ENCODE peak calls at places on chromosomes 3 and 15, in five cellular contexts. R, Q, Z, M and W are unnamed samples.

GRCh38 chr15:34726407-34727100 is 28.2 kb downstream of the GJD2 start:
- DNase-seq in R (no peak), Q (no peak), Z (no peak), M (no peak), W (no peak)

GRCh38 chr3:189512039-189512438 is 119.2 kb upstream of the TP63 start:
- DNase-seq in R (no peak), Q (no peak), Z (no peak), M (no peak), W (no peak)

GRCh38 chr3:72625616-72626337 is 222.5 kb downstream of the SHQ1 start:
- DNase-seq in R (no peak), Q (no peak), Z (no peak), M (no peak), W (peak; percentile 94)

GRCh38 chr15:48046813-48047483 is 73.8 kb upstream of the SLC24A5 start:
- DNase-seq in R (no peak), Q (no peak), Z (no peak), M (no peak), W (no peak)

GRCh38 chr15:74011610-74012009 is 17.1 kb downstream of the PML start:
- DNase-seq in R (no peak), Q (peak; percentile 88), Z (peak; percentile 34), M (no peak), W (no peak)

GRCh38 chr15:80191897-80192595 is 39.2 kb downstream of the FAH start:
- DNase-seq in R (no peak), Q (no peak), Z (no peak), M (no peak), W (no peak)

GRCh38 chr15:83299462-83299861 is 15.0 kb upstream of the BNC1 start:
- DNase-seq in R (no peak), Q (no peak), Z (no peak), M (no peak), W (no peak)

GRCh38 chr3:78868570-78868969 is 899.2 kb downstream of the ROBO1 start:
- DNase-seq in R (no peak), Q (no peak), Z (no peak), M (no peak), W (no peak)

GRCh38 chr15:31037731-31038477 is 46.5 kb upstream of the MTMR10 start:
- DNase-seq in R (no peak), Q (no peak), Z (no peak), M (no peak), W (no peak)

GRCh38 chr3:64166584-64167155 is 58.6 kb downstream of the PRICKLE2 start:
- DNase-seq in R (peak; percentile 21), Q (no peak), Z (no peak), M (peak; percentile 44), W (no peak)

GRCh38 chr15:101063891-101064794 is 145.0 kb downstream of the LRRK1 start:
- DNase-seq in R (no peak), Q (peak; percentile 46), Z (peak; percentile 43), M (peak; percentile 26), W (no peak)

GRCh38 chr3:157355276-157355675 is 81.4 kb upstream of the PTX3 start:
- DNase-seq in R (no peak), Q (no peak), Z (no peak), M (no peak), W (no peak)

GRCh38 chr15:50017522-50017921 is 101.5 kb downstream of the ATP8B4 start:
- DNase-seq in R (no peak), Q (no peak), Z (no peak), M (no peak), W (no peak)

GRCh38 chr3:100492059-100492809 is at the start of gene TMEM45A:
- DNase-seq in R (peak; percentile 96), Q (peak; percentile 98), Z (peak; percentile 96), M (peak; percentile 97), W (peak; percentile 81)

GRCh38 chr3:48426401-48426909 is 3.4 kb downstream of the PLXNB1 start:
- DNase-seq in R (no peak), Q (no peak), Z (no peak), M (no peak), W (no peak)

GRCh38 chr3:14762701-14763100 is 56.1 kb upstream of the FGD5 start:
- DNase-seq in R (no peak), Q (no peak), Z (no peak), M (peak; percentile 9), W (no peak)

GRCh38 chr3:101978348-101978747 is 129.0 kb downstream of the NFKBIZ start:
- DNase-seq in R (no peak), Q (no peak), Z (no peak), M (no peak), W (no peak)

GRCh38 chr15:80121546-80121945 is 31.3 kb upstream of the FAH start:
- DNase-seq in R (peak; percentile 38), Q (no peak), Z (no peak), M (no peak), W (no peak)

GRCh38 chr15:31434418-31435255 is 108.0 kb downstream of the KLF13 start:
- DNase-seq in R (no peak), Q (no peak), Z (no peak), M (no peak), W (peak; percentile 84)

GRCh38 chr15:74422723-74423442 is 10.9 kb downstream of the SEMA7A start:
- DNase-seq in R (peak; percentile 21), Q (no peak), Z (no peak), M (peak; percentile 62), W (peak; percentile 83)

GRCh38 chr3:130829575-130829947 is 64.3 kb upstream of the ATP2C1 start:
- DNase-seq in R (no peak), Q (no peak), Z (no peak), M (no peak), W (no peak)

GRCh38 chr3:71425491-71426071 is 157.9 kb downstream of the FOXP1 start:
- DNase-seq in R (no peak), Q (no peak), Z (no peak), M (no peak), W (peak; percentile 75)

GRCh38 chr3:15682766-15683165 is 81.2 kb downstream of the BTD start:
- DNase-seq in R (peak; percentile 6), Q (no peak), Z (no peak), M (no peak), W (no peak)

GRCh38 chr3:169746924-169747323 is 17.9 kb downstream of the TERC start:
- DNase-seq in R (no peak), Q (no peak), Z (no peak), M (no peak), W (no peak)

GRCh38 chr3:169748670-169749069 is 16.2 kb downstream of the TERC start:
- DNase-seq in R (no peak), Q (no peak), Z (no peak), M (no peak), W (peak; percentile 88)

GRCh38 chr3:169739067-169739466 is 25.8 kb downstream of the TERC start:
- DNase-seq in R (no peak), Q (no peak), Z (no peak), M (no peak), W (no peak)

DNA sequence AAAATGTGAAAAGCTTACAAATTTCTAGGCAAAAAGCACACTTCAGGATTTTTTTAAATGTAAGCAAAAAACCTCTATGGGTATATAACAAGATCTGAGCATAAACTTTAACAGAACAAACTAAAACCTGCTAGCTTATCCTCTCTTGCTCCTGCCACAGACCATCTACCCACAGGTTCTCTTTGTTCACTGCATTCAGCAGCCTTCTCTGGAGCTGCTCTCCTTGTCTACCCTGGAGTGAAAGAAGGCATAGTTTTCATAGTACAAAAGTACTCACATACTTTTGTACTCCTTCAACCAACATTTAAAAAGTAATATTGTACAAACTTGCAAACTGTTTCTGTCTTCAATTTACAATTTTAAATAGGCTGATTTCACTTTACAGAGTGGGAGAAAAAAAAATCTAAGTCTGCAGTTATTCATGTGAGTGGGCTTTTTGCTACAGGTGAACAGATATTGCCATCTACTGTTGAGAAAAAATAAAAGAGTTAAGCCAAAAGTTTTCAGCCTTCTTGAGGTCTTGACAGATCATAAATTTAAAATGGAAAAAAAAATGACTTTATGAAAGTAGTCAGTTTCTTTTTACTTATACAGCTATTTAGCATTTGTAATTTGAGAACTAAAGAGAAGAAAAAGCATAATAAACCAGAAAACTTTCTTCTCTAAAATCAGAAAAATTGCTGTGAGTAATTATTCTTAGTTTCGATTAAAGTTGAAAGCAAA is 20.4 kb downstream of the TERC start:
- DNase-seq in R (no peak), Q (no peak), Z (no peak), M (no peak), W (no peak)
- TF ChIP-seq CTCF in R (peak; percentile 46), Q (peak; percentile 24), Z (peak; percentile 57), M (peak; percentile 67), W (peak; percentile 66)

GRCh38 chr15:41775651-41776050 is 1.4 kb downstream of the MAPKBP1 start:
- DNase-seq in R (no peak), Q (no peak), Z (no peak), M (no peak), W (peak; percentile 89)

GRCh38 chr15:41774062-41774872 is at the start of gene MAPKBP1:
- DNase-seq in R (peak; percentile 99), Q (peak; percentile 98), Z (peak; percentile 97), M (peak; percentile 99), W (peak; percentile 95)

GRCh38 chr15:41773729-41774061 is 589 bp upstream of the MAPKBP1 start:
- DNase-seq in R (no peak), Q (no peak), Z (no peak), M (no peak), W (no peak)

GRCh38 chr15:41773332-41773728 is 954 bp upstream of the MAPKBP1 start:
- DNase-seq in R (no peak), Q (no peak), Z (no peak), M (no peak), W (no peak)

DNA sequence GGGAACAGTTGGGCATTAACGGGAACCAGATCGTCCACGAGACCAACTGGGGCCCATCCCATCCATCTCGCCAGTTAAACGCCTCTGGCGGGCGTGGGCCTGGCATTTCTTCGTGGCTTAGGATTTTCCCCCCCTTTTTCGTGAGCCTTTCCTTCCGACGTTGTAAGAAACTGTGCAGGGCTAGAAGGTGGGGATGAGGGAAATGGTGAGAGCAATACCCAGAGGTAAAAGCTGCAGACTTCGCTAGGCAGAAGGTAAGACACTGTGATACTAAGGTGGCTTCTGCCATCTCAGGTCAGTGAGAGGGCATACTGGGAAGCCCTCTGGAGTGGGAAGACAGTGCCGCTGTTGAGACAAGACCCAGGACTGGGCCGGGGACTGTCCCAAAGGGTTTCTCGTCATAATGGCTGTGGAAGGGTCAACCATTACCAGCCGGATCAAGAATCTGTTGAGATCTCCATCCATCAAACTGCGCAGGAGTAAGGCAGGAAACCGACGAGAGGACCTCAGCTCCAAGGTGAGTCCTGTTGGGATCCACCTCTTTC is 661 bp downstream of the MAPKBP1 start:
- DNase-seq in R (no peak), Q (no peak), Z (no peak), M (no peak), W (no peak)
- H3K4me1 ChIP-seq in R (peaks cover 46% of the 10 kb centered on the region), Q (no peaks in the 10 kb centered on the region), Z (peaks cover 37% of the 10 kb centered on the region), M (peaks cover 15% of the 10 kb centered on the region), W (peaks cover 28% of the 10 kb centered on the region)

GRCh38 chr3:57007513-57008415 is 52.7 kb upstream of the SPATA12 start:
- DNase-seq in R (no peak), Q (no peak), Z (peak; percentile 49), M (no peak), W (peak; percentile 70)

GRCh38 chr3:57006949-57007419 is 53.5 kb upstream of the SPATA12 start:
- DNase-seq in R (peak; percentile 31), Q (no peak), Z (peak; percentile 59), M (peak; percentile 63), W (peak; percentile 96)

GRCh38 chr3:57009802-57010201 is 50.7 kb upstream of the SPATA12 start:
- DNase-seq in R (no peak), Q (no peak), Z (no peak), M (no peak), W (no peak)

GRCh38 chr3:57011022-57011421 is 49.4 kb upstream of the SPATA12 start:
- DNase-seq in R (no peak), Q (no peak), Z (no peak), M (no peak), W (no peak)

GRCh38 chr3:57009367-57009766 is 51.1 kb upstream of the SPATA12 start:
- DNase-seq in R (no peak), Q (no peak), Z (no peak), M (no peak), W (no peak)
- H3K27ac ChIP-seq in R (no peak overlapping the region), Q (no peak overlapping the region), Z (peak overlapping the region; percentile 69), M (no peak overlapping the region), W (no peak overlapping the region)

GRCh38 chr3:44198957-44199269 is 42.8 kb upstream of the TOPAZ1 start:
- DNase-seq in R (no peak), Q (no peak), Z (no peak), M (no peak), W (no peak)
- TF ChIP-seq CTCF in R (no peak), Q (no peak), Z (no peak), M (no peak), W (no peak)